ENCODE peak calls at places on chromosomes 2 and 18, in nine cellular contexts. H is endodermal cell, G is ovary, C is PC-9, O is colonic mucosa, A is Peyer's patch, E is heart left ventricle, L is K562, P is tibial nerve. R is an unnamed sample. For H3K4me1, the result is how much of the 10 kb centered on the place peaks cover.

GRCh38 chr2:230008708-230009066 is 60.0 kb downstream of the SLC16A14 start:
- DNase-seq in A (no peak), G (no peak), P (no peak), C (no peak), H (no peak), E (no peak), O (no peak), L (no peak), R (no peak)

GRCh38 chr2:190511104-190511503 is 23.4 kb downstream of the NEMP2 start:
- DNase-seq in E (no peak), C (no peak), O (peak), P (no peak), G (no peak), L (peak), A (no peak), H (no peak), R (no peak)

GRCh38 chr2:201223089-201224073 is 37.0 kb upstream of the CASP8 start:
- DNase-seq in G (no peak), O (no peak), H (no peak), P (no peak), C (no peak), L (no peak), E (no peak), A (no peak), R (no peak)

GRCh38 chr2:16522031-16522818 is 143.4 kb downstream of the CYRIA start:
- DNase-seq in A (no peak), G (no peak), C (no peak), P (no peak), H (no peak), E (no peak), O (no peak), L (no peak), R (no peak)

GRCh38 chr2:189213226-189213625 is 33.7 kb upstream of the COL5A2 start:
- DNase-seq in H (no peak), G (no peak), C (no peak), P (no peak), L (no peak), E (no peak), O (no peak), A (no peak), R (no peak)

GRCh38 chr2:196482119-196483065 is 157.1 kb upstream of the CCDC150 start:
- DNase-seq in H (no peak), A (no peak), O (no peak), E (peak), G (no peak), L (no peak), P (no peak), C (no peak), R (no peak)

GRCh38 chr2:62149708-62150107 is 46.2 kb upstream of the B3GNT2 start:
- DNase-seq in H (no peak), O (no peak), P (no peak), E (no peak), G (no peak), A (no peak), C (peak), L (peak), R (peak)

GRCh38 chr18:56382541-56382940 is 255.9 kb downstream of the TXNL1 start:
- DNase-seq in L (no peak), P (peak), E (no peak), C (no peak), G (no peak), H (no peak), A (no peak), O (no peak), R (no peak)

GRCh38 chr2:237164474-237165047 is 78.9 kb downstream of the COPS8 start:
- DNase-seq in O (no peak), E (no peak), H (no peak), P (no peak), C (no peak), G (no peak), L (no peak), A (no peak), R (no peak)

GRCh38 chr18:8084160-8084559 is 517.0 kb downstream of the PTPRM start:
- DNase-seq in E (peak), C (no peak), H (peak), A (no peak), O (peak), L (peak), P (peak), G (no peak), R (peak)

GRCh38 chr2:85195956-85196355 is 62.8 kb downstream of the TCF7L1 start:
- DNase-seq in C (no peak), G (no peak), H (no peak), P (no peak), O (no peak), E (no peak), L (no peak), A (no peak), R (no peak)

GRCh38 chr18:8982416-8983183 is 119.9 kb upstream of the NDUFV2 start:
- DNase-seq in P (no peak), E (no peak), C (no peak), H (peak), A (no peak), O (peak), L (peak), G (no peak), R (peak)

GRCh38 chr2:156005999-156006712 is 326.4 kb downstream of the NR4A2 start:
- DNase-seq in L (no peak), E (peak), O (no peak), C (no peak), P (no peak), A (no peak), H (peak), G (no peak), R (peak)

GRCh38 chr18:74234326-74235171 is 57.2 kb downstream of the CYB5A start:
- DNase-seq in E (no peak), C (peak), H (no peak), L (no peak), O (peak), P (peak), G (peak), A (no peak), R (peak)

GRCh38 chr2:203894262-203894661 is 26.7 kb downstream of the CTLA4 start:
- DNase-seq in P (no peak), E (no peak), A (no peak), H (no peak), G (no peak), L (no peak), C (no peak), O (no peak), R (no peak)

GRCh38 chr2:203891474-203891873 is 23.9 kb downstream of the CTLA4 start:
- DNase-seq in P (peak), G (no peak), O (no peak), E (no peak), C (no peak), A (no peak), L (no peak), H (no peak), R (no peak)

GRCh38 chr2:203893823-203894222 is 26.3 kb downstream of the CTLA4 start:
- DNase-seq in L (no peak), H (no peak), C (no peak), A (no peak), O (no peak), G (no peak), P (no peak), E (no peak), R (no peak)

GRCh38 chr2:203892207-203892606 is 24.6 kb downstream of the CTLA4 start:
- DNase-seq in O (no peak), G (no peak), H (no peak), E (no peak), P (no peak), L (no peak), C (no peak), A (no peak), R (no peak)

GRCh38 chr2:203893386-203893785 is 25.8 kb downstream of the CTLA4 start:
- DNase-seq in O (no peak), A (no peak), C (no peak), L (no peak), G (no peak), P (no peak), H (no peak), E (peak), R (no peak)
- H3K4me1 ChIP-seq in O (under half), A (under half), C (under half), L (under half), G (under half), P (under half), H (under half), E (under half), R (under half)

GRCh38 chr2:38176619-38177021 is 100.7 kb upstream of the CYP1B1 start:
- DNase-seq in E (no peak), G (no peak), P (peak), A (no peak), O (no peak), L (no peak), C (no peak), H (no peak), R (peak)
- H3K27ac ChIP-seq in E (no peak), G (no peak), P (peak), A (no peak), O (no peak), L (no peak), C (no peak), H (no peak), R (no peak)

DNA sequence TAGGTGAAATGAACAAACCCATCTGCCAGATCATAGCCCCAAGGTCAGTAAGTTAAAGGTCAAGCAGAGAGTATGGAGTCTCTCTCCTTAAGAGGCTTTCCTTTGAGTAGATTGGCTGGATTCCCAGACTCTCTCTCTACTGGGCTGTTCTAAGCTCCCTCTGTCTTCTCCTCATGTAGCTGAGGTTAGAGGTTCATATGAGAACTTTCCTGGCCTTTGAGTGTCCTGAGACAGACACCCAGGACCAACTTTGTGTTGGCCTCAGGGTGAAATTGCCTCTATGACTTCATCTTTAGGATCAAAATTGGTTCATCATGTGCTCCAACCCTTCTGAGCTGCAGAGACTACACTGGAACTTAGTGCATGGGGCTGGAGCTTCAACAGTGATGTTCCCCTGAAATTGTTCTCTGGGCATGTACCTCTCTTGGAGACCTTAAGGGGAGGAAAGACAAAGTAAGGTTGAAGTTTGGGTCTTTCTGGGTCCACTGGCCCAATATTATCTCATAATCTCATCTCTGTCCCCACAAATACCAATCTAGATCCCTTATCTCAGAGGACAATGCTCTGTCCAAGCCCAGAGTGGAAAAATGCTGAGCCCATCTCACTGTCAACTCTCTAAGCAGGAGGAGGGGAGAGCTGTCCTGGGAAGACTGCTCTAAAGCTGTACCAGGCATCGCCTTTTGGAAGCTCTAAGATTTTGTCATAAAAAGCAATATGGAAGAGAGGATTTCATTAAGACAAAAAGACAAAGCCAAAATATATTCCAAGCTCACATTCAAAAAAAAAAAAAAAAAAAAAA is 177.3 kb upstream of the ARL4C start:
- DNase-seq in P (no peak), C (no peak), A (no peak), O (no peak), G (no peak), E (no peak), L (no peak), H (peak), R (no peak)
- H3K4me1 ChIP-seq in P (under half), C (half or more), A (under half), O (under half), G (under half), E (under half), L (under half), H (under half), R (under half)

GRCh38 chr18:35479911-35480586 is 17.7 kb downstream of the INO80C start:
- DNase-seq in O (peak), P (no peak), G (no peak), L (no peak), H (no peak), E (no peak), C (peak), A (no peak), R (no peak)
- H3K27ac ChIP-seq in O (peak), P (no peak), G (no peak), L (no peak), H (no peak), E (no peak), C (peak), A (no peak), R (peak)

GRCh38 chr2:33384562-33384961 is 91.9 kb upstream of the RASGRP3 start:
- DNase-seq in H (no peak), P (no peak), E (no peak), A (no peak), C (no peak), L (no peak), G (no peak), O (no peak), R (no peak)
- H3K4me1 ChIP-seq in H (under half), P (under half), E (under half), A (under half), C (under half), L (under half), G (under half), O (under half), R (under half)

GRCh38 chr2:112137516-112138142 is 556 bp upstream of the FBLN7 start:
- DNase-seq in E (peak), H (no peak), A (no peak), L (peak), C (no peak), G (no peak), P (no peak), O (no peak), R (peak)

GRCh38 chr2:112129060-112129459 is 9.1 kb upstream of the FBLN7 start:
- DNase-seq in P (no peak), G (no peak), C (no peak), E (no peak), L (no peak), H (no peak), O (no peak), A (no peak), R (no peak)

GRCh38 chr2:112134120-112134519 is 4.1 kb upstream of the FBLN7 start:
- DNase-seq in L (no peak), O (no peak), E (no peak), C (no peak), G (no peak), P (no peak), H (no peak), A (no peak), R (no peak)

GRCh38 chr2:112136081-112136480 is 2.1 kb upstream of the FBLN7 start:
- DNase-seq in L (no peak), C (no peak), G (no peak), P (no peak), A (no peak), H (no peak), O (no peak), E (no peak), R (no peak)

GRCh38 chr2:112133344-112133743 is 4.8 kb upstream of the FBLN7 start:
- DNase-seq in A (no peak), L (no peak), C (no peak), P (no peak), E (no peak), O (no peak), G (no peak), H (no peak), R (no peak)
- H3K27ac ChIP-seq in A (no peak), L (no peak), C (no peak), P (no peak), E (no peak), O (no peak), G (no peak), H (no peak), R (no peak)

GRCh38 chr2:111095426-111095825 is 25.3 kb upstream of the BCL2L11 start:
- DNase-seq in E (no peak), A (no peak), L (no peak), H (no peak), C (no peak), G (no peak), P (no peak), O (no peak), R (no peak)
- H3K4me1 ChIP-seq in E (under half), A (under half), L (under half), H (under half), C (under half), G (under half), P (under half), O (under half), R (under half)

GRCh38 chr18:37299471-37300304 is 265.9 kb downstream of the CELF4 start:
- DNase-seq in P (peak), G (peak), L (peak), O (peak), E (peak), H (no peak), A (peak), C (peak), R (peak)

GRCh38 chr18:37305084-37305483 is 260.5 kb downstream of the CELF4 start:
- DNase-seq in G (no peak), A (no peak), L (no peak), P (no peak), E (no peak), O (no peak), H (no peak), C (no peak), R (no peak)

GRCh38 chr18:37304012-37304680 is 261.5 kb downstream of the CELF4 start:
- DNase-seq in O (no peak), G (no peak), A (no peak), L (no peak), P (no peak), C (no peak), H (no peak), E (no peak), R (no peak)

GRCh38 chr18:37302519-37302918 is 263.1 kb downstream of the CELF4 start:
- DNase-seq in H (no peak), G (no peak), P (no peak), O (no peak), C (no peak), L (no peak), A (no peak), E (no peak), R (no peak)

GRCh38 chr18:37303009-37303408 is 262.6 kb downstream of the CELF4 start:
- DNase-seq in L (no peak), G (no peak), P (no peak), O (no peak), C (no peak), H (no peak), A (no peak), E (no peak), R (no peak)
- H3K27ac ChIP-seq in L (no peak), G (no peak), P (no peak), O (no peak), C (no peak), H (no peak), A (no peak), E (no peak), R (no peak)

DNA sequence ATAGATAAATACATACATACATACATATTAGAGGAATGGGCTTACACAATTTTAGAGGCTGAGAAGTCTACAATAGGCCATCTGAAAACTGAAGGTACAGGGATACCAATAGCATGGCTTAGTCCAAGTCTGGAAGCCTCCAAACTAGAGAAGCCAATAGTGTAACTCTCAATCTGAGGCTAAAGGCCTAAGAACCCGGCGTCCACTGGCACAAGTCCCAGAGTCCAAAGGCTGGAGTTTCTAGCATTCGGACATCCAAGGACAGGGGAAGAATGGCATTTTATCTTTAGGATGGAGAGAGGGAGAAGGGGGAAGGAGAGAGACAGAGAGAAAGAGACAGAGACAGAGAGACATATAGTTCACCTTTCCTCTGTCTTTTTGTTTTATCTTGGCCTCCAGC is 63.7 kb upstream of the SYT4 start:
- DNase-seq in P (no peak), E (no peak), G (no peak), L (no peak), C (no peak), O (no peak), H (no peak), A (no peak), R (no peak)
- H3K4me1 ChIP-seq in P (under half), E (under half), G (under half), L (under half), C (under half), O (under half), H (under half), A (under half), R (under half)

GRCh38 chr2:74768401-74768914 is 65.5 kb upstream of the HK2 start:
- DNase-seq in L (no peak), G (no peak), C (no peak), O (no peak), H (no peak), P (no peak), A (no peak), E (no peak), R (no peak)
- H3K27ac ChIP-seq in L (no peak), G (no peak), C (no peak), O (no peak), H (no peak), P (no peak), A (no peak), E (peak), R (no peak)

R was measured in foreskin keratinocyte.